ENCODE peak calls at places on chromosomes 4 and X, in four cellular contexts. One of them, this sample, is unnamed.

GRCh38 chrX:14673764-14674163 is 144.4 kb downstream of the GLRA2 start:
- DNase-seq in HEK293T: peak
- DNase-seq in CD8-positive, alpha-beta memory T cell: no peak
- DNase-seq in thyroid gland: peak
- DNase-seq in this sample: no peak

GRCh38 chr4:32776435-32777203 is 2056.4 kb downstream of the PCDH7 start:
- DNase-seq in HEK293T: no peak
- DNase-seq in CD8-positive, alpha-beta memory T cell: no peak
- DNase-seq in thyroid gland: no peak
- DNase-seq in this sample: no peak

GRCh38 chrX:24371391-24371972 is 11.0 kb downstream of the SUPT20HL1 start:
- DNase-seq in HEK293T: peak
- DNase-seq in CD8-positive, alpha-beta memory T cell: peak
- DNase-seq in thyroid gland: peak
- DNase-seq in this sample: peak

GRCh38 chrX:77639820-77640219 is 146.2 kb downstream of the ATRX start:
- DNase-seq in HEK293T: no peak
- DNase-seq in CD8-positive, alpha-beta memory T cell: no peak
- DNase-seq in thyroid gland: no peak
- DNase-seq in this sample: no peak

GRCh38 chr4:69095301-69095731 is 958 bp upstream of the UGT2B7 start:
- DNase-seq in HEK293T: no peak
- DNase-seq in CD8-positive, alpha-beta memory T cell: no peak
- DNase-seq in thyroid gland: no peak
- DNase-seq in this sample: no peak

GRCh38 chrX:32871636-32872035 is 339.7 kb downstream of the DMD start:
- DNase-seq in HEK293T: no peak
- DNase-seq in CD8-positive, alpha-beta memory T cell: no peak
- DNase-seq in thyroid gland: no peak
- DNase-seq in this sample: no peak

GRCh38 chr4:14883166-14883565 is 119.1 kb upstream of the CPEB2 start:
- DNase-seq in HEK293T: no peak
- DNase-seq in CD8-positive, alpha-beta memory T cell: no peak
- DNase-seq in thyroid gland: no peak
- DNase-seq in this sample: no peak

GRCh38 chrX:42131856-42132255 is 208.5 kb upstream of the CASK start:
- DNase-seq in HEK293T: no peak
- DNase-seq in CD8-positive, alpha-beta memory T cell: no peak
- DNase-seq in thyroid gland: no peak
- DNase-seq in this sample: no peak

GRCh38 chrX:40971736-40972135 is 113.5 kb upstream of the USP9X start:
- DNase-seq in HEK293T: no peak
- DNase-seq in CD8-positive, alpha-beta memory T cell: no peak
- DNase-seq in thyroid gland: no peak
- DNase-seq in this sample: no peak

GRCh38 chrX:1392376-1393130 is 640 bp upstream of the SLC25A6 start:
- DNase-seq in HEK293T: peak
- DNase-seq in CD8-positive, alpha-beta memory T cell: no peak
- DNase-seq in thyroid gland: peak
- DNase-seq in this sample: peak

GRCh38 chr4:21915761-21916160 is 32.8 kb downstream of the KCNIP4 start:
- DNase-seq in HEK293T: no peak
- DNase-seq in CD8-positive, alpha-beta memory T cell: no peak
- DNase-seq in thyroid gland: no peak
- DNase-seq in this sample: no peak

GRCh38 chr4:3655485-3656429 is 110.4 kb upstream of the ADRA2C start:
- DNase-seq in HEK293T: no peak
- DNase-seq in CD8-positive, alpha-beta memory T cell: no peak
- DNase-seq in thyroid gland: no peak
- DNase-seq in this sample: no peak

GRCh38 chr4:99859618-99860017 is 34.6 kb downstream of the LAMTOR3 start:
- DNase-seq in HEK293T: no peak
- DNase-seq in CD8-positive, alpha-beta memory T cell: no peak
- DNase-seq in thyroid gland: peak
- DNase-seq in this sample: no peak

GRCh38 chr4:140659935-140660710 is 91.4 kb upstream of the UCP1 start:
- DNase-seq in HEK293T: no peak
- DNase-seq in CD8-positive, alpha-beta memory T cell: no peak
- DNase-seq in thyroid gland: no peak
- DNase-seq in this sample: no peak

GRCh38 chr4:120691536-120691935 is 231.0 kb downstream of the PRDM5 start:
- DNase-seq in HEK293T: no peak
- DNase-seq in CD8-positive, alpha-beta memory T cell: no peak
- DNase-seq in thyroid gland: no peak
- DNase-seq in this sample: no peak

GRCh38 chrX:70183091-70183490 is 5.8 kb downstream of the DGAT2L6 start:
- DNase-seq in HEK293T: no peak
- DNase-seq in CD8-positive, alpha-beta memory T cell: no peak
- DNase-seq in thyroid gland: no peak
- DNase-seq in this sample: no peak

GRCh38 chr4:108644237-108644636 is 6.2 kb upstream of the OSTC start:
- DNase-seq in HEK293T: no peak
- DNase-seq in CD8-positive, alpha-beta memory T cell: no peak
- DNase-seq in thyroid gland: no peak
- DNase-seq in this sample: no peak

GRCh38 chr4:8117278-8117682 is 41.3 kb downstream of the ABLIM2 start:
- DNase-seq in HEK293T: peak
- DNase-seq in CD8-positive, alpha-beta memory T cell: peak
- DNase-seq in thyroid gland: peak
- DNase-seq in this sample: no peak

GRCh38 chr4:23266401-23266800 is 573.7 kb downstream of the GBA3 start:
- DNase-seq in HEK293T: no peak
- DNase-seq in CD8-positive, alpha-beta memory T cell: no peak
- DNase-seq in thyroid gland: no peak
- DNase-seq in this sample: no peak

GRCh38 chrX:110420771-110421498 is 62.3 kb downstream of the RTL9 start:
- DNase-seq in HEK293T: peak
- DNase-seq in CD8-positive, alpha-beta memory T cell: no peak
- DNase-seq in thyroid gland: no peak
- DNase-seq in this sample: peak

GRCh38 chr4:44016582-44017421 is 431.8 kb downstream of the KCTD8 start:
- DNase-seq in HEK293T: no peak
- DNase-seq in CD8-positive, alpha-beta memory T cell: no peak
- DNase-seq in thyroid gland: no peak
- DNase-seq in this sample: no peak

GRCh38 chrX:38279188-38279587 is 48.1 kb downstream of the RPGR start:
- DNase-seq in HEK293T: no peak
- DNase-seq in CD8-positive, alpha-beta memory T cell: no peak
- DNase-seq in thyroid gland: no peak
- DNase-seq in this sample: no peak

GRCh38 chr4:83189631-83190136 is 75.2 kb upstream of the PLAC8 start:
- DNase-seq in HEK293T: no peak
- DNase-seq in CD8-positive, alpha-beta memory T cell: no peak
- DNase-seq in thyroid gland: no peak
- DNase-seq in this sample: no peak

This sample was measured in putamen.